ENCODE peak calls at places on chromosomes 2 and 18, in seven cellular contexts. J is GM12864, X is neural progenitor cell, M is endothelial cell, U is choroid plexus epithelial cell, L is mammary epithelial cell, O is HFFc6. Z is an unnamed sample.

GRCh38 chr2:60868589-60869273 is 12.6 kb upstream of the REL start:
- DNase-seq in X (no peak), J (no peak), L (no peak), O (no peak), M (no peak), U (no peak), Z (no peak)

GRCh38 chr2:714005-714741 is 37.0 kb upstream of the TMEM18 start:
- DNase-seq in J (peak), M (peak), X (peak), O (peak), L (peak), U (peak), Z (peak)

GRCh38 chr2:71500426-71501079 is 47.2 kb downstream of the DYSF start:
- DNase-seq in O (no peak), M (peak), L (no peak), X (no peak), U (no peak), J (no peak), Z (no peak)

GRCh38 chr2:168717790-168718502 is 84.5 kb upstream of the NOSTRIN start:
- DNase-seq in O (no peak), X (no peak), L (peak), U (no peak), M (no peak), J (no peak), Z (no peak)

GRCh38 chr2:226664140-226664539 is 135.5 kb downstream of the IRS1 start:
- DNase-seq in M (no peak), X (no peak), U (no peak), O (no peak), L (no peak), J (no peak), Z (no peak)

GRCh38 chr2:196249860-196250259 is 78.5 kb upstream of the STK17B start:
- DNase-seq in X (no peak), J (no peak), U (no peak), M (no peak), L (no peak), O (peak), Z (peak)

GRCh38 chr2:25885933-25886332 is 7.6 kb upstream of the ASXL2 start:
- DNase-seq in J (no peak), U (peak), O (peak), L (peak), M (no peak), X (no peak), Z (no peak)

GRCh38 chr2:64284751-64285150 is 140.5 kb upstream of the PELI1 start:
- DNase-seq in X (no peak), U (no peak), M (no peak), J (no peak), L (no peak), O (no peak), Z (no peak)

GRCh38 chr2:37376421-37377186 is 32.2 kb downstream of the QPCT start:
- DNase-seq in M (no peak), U (no peak), J (peak), O (peak), X (no peak), L (peak), Z (peak)

GRCh38 chr2:38581193-38582147 is 21.3 kb downstream of the HNRNPLL start:
- DNase-seq in O (peak), J (peak), M (no peak), L (peak), U (peak), X (peak), Z (peak)

GRCh38 chr18:73087291-73087977 is 219.6 kb upstream of the NETO1 start:
- DNase-seq in L (no peak), U (no peak), J (no peak), X (no peak), M (no peak), O (no peak), Z (no peak)

GRCh38 chr2:183349046-183349445 is 224.8 kb downstream of the NUP35 start:
- DNase-seq in O (no peak), J (no peak), X (peak), L (no peak), U (no peak), M (no peak), Z (no peak)

GRCh38 chr2:183347969-183348368 is 223.7 kb downstream of the NUP35 start:
- DNase-seq in O (no peak), X (no peak), U (no peak), J (no peak), L (no peak), M (no peak), Z (no peak)

DNA sequence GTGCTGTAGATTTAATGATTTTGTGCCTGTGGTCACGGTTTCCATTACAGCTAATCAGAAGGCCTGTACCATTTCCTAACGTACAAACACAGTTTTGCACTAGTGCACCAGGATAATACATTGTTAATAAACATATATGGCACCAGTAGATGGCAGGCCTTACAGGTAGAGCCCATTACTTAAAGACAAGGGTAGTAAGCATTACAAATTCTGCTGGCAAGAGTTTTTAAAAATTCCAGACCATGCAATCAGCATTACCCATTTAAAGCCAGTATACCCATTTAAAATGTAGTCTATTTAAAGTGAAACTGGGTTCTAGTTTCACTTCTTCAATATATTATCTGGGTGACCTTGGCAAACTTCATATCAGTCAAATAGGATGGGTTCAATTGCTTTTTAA is 224.2 kb downstream of the NUP35 start:
- DNase-seq in U (no peak), L (no peak), M (no peak), O (no peak), J (no peak), X (no peak), Z (no peak)
- TF ChIP-seq CTCF in U (no peak), L (peak), M (no peak), O (no peak), J (no peak), X (peak), Z (no peak)

GRCh38 chr2:173874899-173875247 is 90.3 kb downstream of the SP3 start:
- DNase-seq in O (no peak), L (no peak), X (no peak), J (no peak), U (no peak), M (no peak), Z (no peak)
- TF ChIP-seq CTCF in O (no peak), L (no peak), X (no peak), J (no peak), U (no peak), M (no peak), Z (no peak)

GRCh38 chr2:146412625-146413024 is 1432.2 kb upstream of the ACVR2A start:
- DNase-seq in U (no peak), M (no peak), L (no peak), J (no peak), O (no peak), X (no peak), Z (no peak)
- TF ChIP-seq CTCF in U (no peak), M (peak), L (no peak), J (peak), O (peak), X (peak), Z (no peak)

DNA sequence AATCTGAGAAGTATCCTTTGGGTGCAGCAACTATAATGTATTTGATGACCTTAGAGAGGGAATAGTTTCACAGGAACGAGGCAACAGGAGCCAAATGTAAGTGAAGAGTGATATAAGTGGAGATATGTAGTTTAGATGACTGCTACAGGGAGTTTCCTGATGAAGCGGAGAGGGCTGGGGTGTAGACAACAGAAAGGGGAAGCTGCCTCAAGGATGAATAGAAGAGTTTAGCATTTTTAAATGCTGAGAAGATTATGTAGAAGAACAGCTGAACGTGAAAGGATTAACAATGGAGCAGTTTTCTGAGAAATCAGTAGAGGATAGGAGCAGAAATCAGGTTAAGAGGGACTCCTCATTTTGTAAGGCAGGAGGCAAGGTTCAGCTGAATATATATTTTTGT is 133.3 kb downstream of the LCLAT1 start:
- DNase-seq in O (no peak), L (no peak), J (no peak), X (no peak), U (no peak), M (no peak), Z (no peak)
- TF ChIP-seq CTCF in O (no peak), L (no peak), J (no peak), X (no peak), U (no peak), M (no peak), Z (no peak)

DNA sequence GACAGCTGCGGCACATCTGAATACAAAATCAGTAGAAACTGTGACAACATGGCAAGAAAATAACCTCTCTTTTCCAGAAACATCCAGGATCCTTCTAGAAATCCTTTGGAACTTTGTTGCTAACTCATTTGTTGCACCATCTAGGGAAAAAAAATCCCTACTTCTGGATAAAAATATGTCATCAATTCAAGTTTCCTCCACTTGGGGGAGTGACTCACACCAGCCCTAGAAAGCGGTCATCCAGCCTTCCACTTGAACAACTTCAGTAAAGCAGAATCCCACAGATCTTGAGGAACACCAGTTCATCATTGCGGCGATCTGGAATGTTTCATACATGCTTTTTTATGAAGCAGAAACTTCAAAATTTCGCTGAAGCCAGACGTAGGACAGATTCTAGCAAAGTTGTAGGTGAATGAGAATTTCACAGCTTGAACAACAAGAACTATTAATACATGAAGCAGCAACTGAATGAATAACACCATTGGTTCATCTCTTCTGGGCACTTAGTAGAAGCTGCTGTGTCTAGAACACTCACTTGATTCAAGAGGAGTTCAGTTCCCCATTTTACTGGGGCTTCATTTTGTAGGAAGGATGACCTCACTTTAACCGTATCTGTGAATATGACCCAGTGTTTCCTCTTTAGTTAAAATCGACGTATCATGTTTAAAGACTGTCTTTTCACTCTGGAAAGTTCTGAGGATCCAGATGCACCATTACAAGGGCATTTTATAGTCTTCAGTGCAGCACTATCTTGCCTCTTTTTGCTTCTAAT is 48.0 kb downstream of the LRRTM1 start:
- DNase-seq in L (no peak), M (peak), U (no peak), J (no peak), O (peak), X (peak), Z (no peak)
- TF ChIP-seq CTCF in L (no peak), M (peak), U (no peak), J (no peak), O (peak), X (peak), Z (no peak)

GRCh38 chr2:70087703-70088507 is 628 bp downstream of the PCBP1 start:
- DNase-seq in J (no peak), L (peak), X (peak), U (peak), M (peak), O (peak), Z (peak)
- TF ChIP-seq CTCF in J (no peak), L (peak), X (no peak), U (no peak), M (no peak), O (peak), Z (no peak)

DNA sequence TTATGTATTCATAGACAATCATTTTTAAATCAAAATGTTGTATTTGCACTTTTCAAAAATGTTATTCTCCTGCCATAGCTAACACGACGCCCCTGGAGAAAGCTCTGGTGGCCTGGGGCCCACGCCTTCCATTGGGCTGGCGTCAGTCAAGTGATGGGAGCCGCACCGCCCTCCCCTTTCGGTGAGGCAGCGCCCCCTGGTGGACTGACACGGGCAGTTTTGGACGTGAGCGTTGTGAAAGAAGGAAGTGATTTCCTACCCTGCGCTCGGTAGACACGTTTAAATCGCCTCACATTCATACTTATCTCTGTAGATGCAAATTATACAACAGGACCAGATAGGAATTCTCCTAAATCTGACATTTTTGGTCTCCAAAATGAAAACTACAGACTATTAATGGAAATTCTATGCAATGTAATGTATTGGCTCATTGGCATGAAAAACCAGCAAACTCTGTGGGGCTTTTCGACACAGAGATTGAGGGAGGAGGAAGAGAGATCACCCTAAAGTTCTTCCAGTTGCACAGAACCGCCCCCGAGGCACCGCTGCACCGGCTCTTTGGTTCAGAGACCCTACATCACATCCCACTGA is 326.2 kb upstream of the SOX11 start:
- DNase-seq in M (peak), L (peak), U (peak), X (peak), O (no peak), J (no peak), Z (peak)
- TF ChIP-seq CTCF in M (peak), L (peak), U (peak), X (peak), O (peak), J (peak), Z (peak)